ENCODE peak calls at places on chromosomes 4 and X, in five cellular contexts. G, B, Y, K and A are unnamed samples.

GRCh38 chr4:76016383-76016782 is 6.9 kb downstream of the CXCL10 start:
- DNase-seq in G (no peak), B (no peak), Y (no peak), K (no peak), A (no peak)

GRCh38 chr4:185120631-185120946 is 22.5 kb upstream of the SLC25A4 start:
- DNase-seq in G (no peak), B (no peak), Y (no peak), K (no peak), A (no peak)

GRCh38 chr4:2942037-2942531 is 21.1 kb downstream of the NOP14 start:
- DNase-seq in G (no peak), B (no peak), Y (no peak), K (no peak), A (no peak)

GRCh38 chr4:184287697-184288255 is 70.1 kb upstream of the ENPP6 start:
- DNase-seq in G (peak), B (no peak), Y (peak), K (peak), A (no peak)

GRCh38 chr4:23023666-23024065 is 330.9 kb downstream of the GBA3 start:
- DNase-seq in G (no peak), B (no peak), Y (no peak), K (no peak), A (no peak)

GRCh38 chr4:4912155-4912554 is 52.7 kb downstream of the MSX1 start:
- DNase-seq in G (no peak), B (no peak), Y (no peak), K (no peak), A (no peak)

GRCh38 chr4:54654753-54655152 is 3.0 kb upstream of the KIT start:
- DNase-seq in G (no peak), B (no peak), Y (no peak), K (no peak), A (no peak)

GRCh38 chrX:19121898-19122640 is at the start of gene ADGRG2:
- DNase-seq in G (peak), B (no peak), Y (no peak), K (no peak), A (no peak)

GRCh38 chr4:24885342-24885741 is 27.5 kb downstream of the CCDC149 start:
- DNase-seq in G (no peak), B (no peak), Y (no peak), K (no peak), A (no peak)

GRCh38 chr4:28432348-28433025 is 1571.8 kb downstream of the STIM2 start:
- DNase-seq in G (no peak), B (no peak), Y (no peak), K (no peak), A (no peak)

GRCh38 chrX:154804564-154804956 is 725 bp downstream of the MPP1 start:
- DNase-seq in G (no peak), B (no peak), Y (no peak), K (no peak), A (no peak)

GRCh38 chr4:154640999-154641398 is 28.5 kb upstream of the FGG start:
- DNase-seq in G (no peak), B (no peak), Y (no peak), K (no peak), A (no peak)

GRCh38 chr4:185640809-185641675 is 105.7 kb upstream of the PDLIM3 start:
- DNase-seq in G (peak), B (no peak), Y (peak), K (no peak), A (peak)

GRCh38 chr4:164512124-164512523 is 241.8 kb upstream of the SMIM31 start:
- DNase-seq in G (no peak), B (no peak), Y (no peak), K (no peak), A (peak)

GRCh38 chr4:6446538-6447451 is 25.6 kb downstream of the PPP2R2C start:
- DNase-seq in G (no peak), B (no peak), Y (no peak), K (no peak), A (no peak)

GRCh38 chr4:77797239-77797638 is 21.9 kb downstream of the CNOT6L start:
- DNase-seq in G (no peak), B (no peak), Y (no peak), K (no peak), A (no peak)

GRCh38 chrX:23292979-23293651 is 41.5 kb upstream of the PTCHD1 start:
- DNase-seq in G (no peak), B (no peak), Y (no peak), K (no peak), A (no peak)

GRCh38 chr4:18454349-18454748 is 432.8 kb upstream of the LCORL start:
- DNase-seq in G (no peak), B (no peak), Y (no peak), K (no peak), A (no peak)

GRCh38 chr4:1242506-1243450 is 6.2 kb downstream of the CTBP1 start:
- DNase-seq in G (no peak), B (no peak), Y (no peak), K (peak), A (no peak)

GRCh38 chr4:4428966-4429875 is 42.3 kb downstream of the NSG1 start:
- DNase-seq in G (peak), B (no peak), Y (no peak), K (no peak), A (no peak)